ENCODE peak calls at places on chromosomes 7 and 10, in nine cellular contexts. N is GM23338, V is body of pancreas, Z is brain microvascular endothelial cell, P is psoas muscle, B is gastrocnemius medialis, I is prostate gland, Q is ovary, E is stomach. M is an unnamed sample. For H3K36me3, the result is how much of the 10 kb centered on the place peaks cover.

GRCh38 chr7:36735172-36735571 is 10.9 kb upstream of the AOAH start:
- DNase-seq in N (no peak), V (no peak), Z (no peak), P (no peak), B (no peak), I (no peak), Q (no peak), E (no peak), M (no peak)

GRCh38 chr10:44385726-44386438 is 985 bp upstream of the CXCL12 start:
- DNase-seq in N (peak), V (no peak), Z (no peak), P (no peak), B (no peak), I (no peak), Q (peak), E (peak), M (no peak)

GRCh38 chr7:90251304-90251635 is 6.3 kb downstream of the CFAP69 start:
- DNase-seq in N (no peak), V (no peak), Z (no peak), P (no peak), B (no peak), I (no peak), Q (no peak), E (no peak), M (peak)

GRCh38 chr10:86962981-86963310 is 4.5 kb downstream of the SNCG start:
- DNase-seq in N (no peak), V (no peak), Z (no peak), P (no peak), B (no peak), I (no peak), Q (no peak), E (no peak), M (no peak)

GRCh38 chr10:51389415-51390342 is 309.7 kb downstream of the CSTF2T start:
- DNase-seq in N (peak), V (peak), Z (peak), P (peak), B (no peak), I (peak), Q (no peak), E (peak), M (peak)

GRCh38 chr7:47609803-47610452 is 28.0 kb upstream of the TNS3 start:
- DNase-seq in N (no peak), V (no peak), Z (peak), P (peak), B (peak), I (no peak), Q (peak), E (no peak), M (peak)

GRCh38 chr7:155356323-155357105 is 58.8 kb downstream of the INSIG1 start:
- DNase-seq in N (peak), V (peak), Z (peak), P (peak), B (no peak), I (no peak), Q (peak), E (no peak), M (no peak)

GRCh38 chr7:106246941-106247826 is 37.6 kb downstream of the NAMPT start:
- DNase-seq in N (no peak), V (no peak), Z (no peak), P (no peak), B (no peak), I (no peak), Q (no peak), E (no peak), M (no peak)

GRCh38 chr7:131829911-131830310 is 273.5 kb upstream of the PODXL start:
- DNase-seq in N (peak), V (peak), Z (no peak), P (no peak), B (no peak), I (no peak), Q (no peak), E (no peak), M (no peak)

GRCh38 chr7:43014374-43014773 is 82.2 kb downstream of the MRPL32 start:
- DNase-seq in N (no peak), V (no peak), Z (no peak), P (no peak), B (no peak), I (no peak), Q (no peak), E (no peak), M (no peak)

GRCh38 chr10:91551856-91552255 is 81.0 kb downstream of the PPP1R3C start:
- DNase-seq in N (peak), V (peak), Z (peak), P (no peak), B (no peak), I (no peak), Q (peak), E (peak), M (peak)

GRCh38 chr10:24707445-24707844 is 16.2 kb downstream of the ARHGAP21 start:
- DNase-seq in N (no peak), V (no peak), Z (no peak), P (no peak), B (no peak), I (no peak), Q (no peak), E (no peak), M (no peak)

GRCh38 chr10:63773106-63773505 is 251.9 kb downstream of the REEP3 start:
- DNase-seq in N (no peak), V (no peak), Z (no peak), P (no peak), B (no peak), I (no peak), Q (no peak), E (no peak), M (no peak)

GRCh38 chr7:98730331-98730730 is 113.2 kb downstream of the NPTX2 start:
- DNase-seq in N (peak), V (no peak), Z (no peak), P (no peak), B (no peak), I (no peak), Q (no peak), E (no peak), M (no peak)

GRCh38 chr10:13272164-13272571 is 27.7 kb downstream of the PHYH start:
- DNase-seq in N (peak), V (peak), Z (no peak), P (peak), B (peak), I (peak), Q (peak), E (no peak), M (no peak)

GRCh38 chr10:3090914-3091313 is 23.6 kb downstream of the PFKP start:
- DNase-seq in N (peak), V (peak), Z (no peak), P (no peak), B (no peak), I (peak), Q (no peak), E (peak), M (peak)

GRCh38 chr10:34031410-34031809 is 696.9 kb upstream of the NRP1 start:
- DNase-seq in N (no peak), V (peak), Z (peak), P (peak), B (peak), I (peak), Q (no peak), E (no peak), M (peak)

GRCh38 chr7:97003262-97004236 is 1.8 kb upstream of the DLX6 start:
- DNase-seq in N (peak), V (no peak), Z (no peak), P (no peak), B (no peak), I (no peak), Q (no peak), E (no peak), M (no peak)

GRCh38 chr7:11747715-11748485 is 84.1 kb downstream of the THSD7A start:
- DNase-seq in N (no peak), V (no peak), Z (no peak), P (no peak), B (no peak), I (no peak), Q (no peak), E (no peak), M (no peak)

GRCh38 chr7:148464932-148465331 is 125.6 kb upstream of the C7orf33 start:
- DNase-seq in N (no peak), V (no peak), Z (no peak), P (no peak), B (no peak), I (no peak), Q (no peak), E (no peak), M (no peak)

GRCh38 chr10:43202657-43203490 is 64.0 kb downstream of the RASGEF1A start:
- DNase-seq in N (peak), V (peak), Z (no peak), P (peak), B (peak), I (no peak), Q (peak), E (peak), M (peak)

GRCh38 chr10:133151528-133151927 is 8.5 kb upstream of the KNDC1 start:
- DNase-seq in N (peak), V (no peak), Z (peak), P (no peak), B (no peak), I (no peak), Q (no peak), E (no peak), M (no peak)

GRCh38 chr7:66167773-66168367 is 37.3 kb upstream of the TPST1 start:
- DNase-seq in N (no peak), V (no peak), Z (peak), P (no peak), B (no peak), I (no peak), Q (no peak), E (no peak), M (peak)

GRCh38 chr10:28533315-28533564 is 322 bp downstream of the WAC start:
- DNase-seq in N (no peak), V (no peak), Z (no peak), P (no peak), B (no peak), I (no peak), Q (no peak), E (no peak), M (no peak)

GRCh38 chr10:131921191-131921590 is 20.4 kb downstream of the PPP2R2D start:
- DNase-seq in N (peak), V (no peak), Z (no peak), P (no peak), B (no peak), I (no peak), Q (no peak), E (no peak), M (no peak)

GRCh38 chr7:54339074-54339473 is 203.1 kb upstream of the VSTM2A start:
- DNase-seq in N (no peak), V (no peak), Z (no peak), P (no peak), B (peak), I (no peak), Q (no peak), E (no peak), M (peak)

GRCh38 chr7:25893436-25893835 is 258.6 kb upstream of the NFE2L3 start:
- DNase-seq in N (no peak), V (no peak), Z (no peak), P (no peak), B (no peak), I (no peak), Q (no peak), E (no peak), M (no peak)

GRCh38 chr7:132261296-132261695 is 315.0 kb downstream of the PLXNA4 start:
- DNase-seq in N (no peak), V (no peak), Z (no peak), P (no peak), B (no peak), I (no peak), Q (no peak), E (no peak), M (no peak)

GRCh38 chr10:97792058-97792721 is 20.4 kb upstream of the SFRP5 start:
- DNase-seq in N (peak), V (peak), Z (peak), P (peak), B (peak), I (peak), Q (peak), E (peak), M (peak)

GRCh38 chr7:135254-135653 is 57.1 kb upstream of the FAM20C start:
- DNase-seq in N (no peak), V (no peak), Z (no peak), P (peak), B (no peak), I (no peak), Q (no peak), E (no peak), M (no peak)

GRCh38 chr7:109111086-109111485 is 541.4 kb downstream of the DNAJB9 start:
- DNase-seq in N (no peak), V (no peak), Z (no peak), P (no peak), B (no peak), I (no peak), Q (no peak), E (no peak), M (no peak)

GRCh38 chr10:31583358-31583757 is 264.3 kb downstream of the ZEB1 start:
- DNase-seq in N (peak), V (no peak), Z (no peak), P (no peak), B (no peak), I (no peak), Q (no peak), E (no peak), M (no peak)

GRCh38 chr7:93914581-93915066 is 6.9 kb upstream of the GNG11 start:
- DNase-seq in N (no peak), V (no peak), Z (no peak), P (no peak), B (no peak), I (no peak), Q (no peak), E (no peak), M (no peak)

GRCh38 chr7:27686315-27686714 is 23.6 kb upstream of the HIBADH start:
- DNase-seq in N (no peak), V (no peak), Z (peak), P (no peak), B (no peak), I (no peak), Q (no peak), E (no peak), M (no peak)

GRCh38 chr10:80454526-80455460 is 683 bp downstream of the TSPAN14 start:
- DNase-seq in N (peak), V (peak), Z (no peak), P (peak), B (no peak), I (no peak), Q (peak), E (peak), M (peak)

GRCh38 chr10:43928425-43928968 is 279.8 kb upstream of the ZNF32 start:
- DNase-seq in N (no peak), V (no peak), Z (no peak), P (no peak), B (no peak), I (peak), Q (no peak), E (no peak), M (no peak)

GRCh38 chr10:17001961-17002749 is 127.5 kb downstream of the CUBN start:
- DNase-seq in N (no peak), V (no peak), Z (peak), P (peak), B (peak), I (peak), Q (peak), E (no peak), M (no peak)
- H3K4me3 ChIP-seq in N (no peak), V (no peak), Z (no peak), P (no peak), B (no peak), I (no peak), Q (no peak), E (no peak), M (no peak)

GRCh38 chr7:4754433-4755010 is 20.9 kb upstream of the AP5Z1 start:
- DNase-seq in N (no peak), V (no peak), Z (no peak), P (no peak), B (no peak), I (no peak), Q (no peak), E (no peak), M (no peak)

GRCh38 chr7:4753610-4754432 is 21.6 kb upstream of the AP5Z1 start:
- DNase-seq in N (peak), V (peak), Z (no peak), P (peak), B (peak), I (peak), Q (peak), E (peak), M (peak)

GRCh38 chr7:4758111-4758510 is 17.3 kb upstream of the AP5Z1 start:
- DNase-seq in N (no peak), V (no peak), Z (no peak), P (no peak), B (no peak), I (no peak), Q (no peak), E (no peak), M (no peak)

GRCh38 chr7:4751398-4751947 is 23.9 kb upstream of the AP5Z1 start:
- DNase-seq in N (no peak), V (peak), Z (no peak), P (no peak), B (no peak), I (no peak), Q (no peak), E (no peak), M (no peak)

GRCh38 chr7:4755045-4755444 is 20.4 kb upstream of the AP5Z1 start:
- DNase-seq in N (no peak), V (no peak), Z (no peak), P (no peak), B (no peak), I (no peak), Q (no peak), E (no peak), M (no peak)
- H3K36me3 ChIP-seq in N (under half), V (under half), Z (half or more), P (half or more), B (half or more), I (under half), Q (under half), E (half or more), M (under half)

GRCh38 chr7:134778941-134779740 is at the start of gene CALD1:
- DNase-seq in N (peak), V (peak), Z (peak), P (peak), B (peak), I (peak), Q (peak), E (peak), M (peak)

GRCh38 chr7:134781171-134781570 is 1.7 kb downstream of the CALD1 start:
- DNase-seq in N (no peak), V (no peak), Z (no peak), P (no peak), B (no peak), I (no peak), Q (no peak), E (no peak), M (no peak)

GRCh38 chr7:134777908-134778580 is 1.4 kb upstream of the CALD1 start:
- DNase-seq in N (no peak), V (no peak), Z (no peak), P (no peak), B (no peak), I (no peak), Q (no peak), E (no peak), M (no peak)

GRCh38 chr7:134780166-134780853 is 876 bp downstream of the CALD1 start:
- DNase-seq in N (no peak), V (no peak), Z (no peak), P (no peak), B (no peak), I (no peak), Q (no peak), E (no peak), M (no peak)

GRCh38 chr7:134779741-134780065 is 269 bp downstream of the CALD1 start:
- DNase-seq in N (no peak), V (no peak), Z (no peak), P (no peak), B (no peak), I (no peak), Q (no peak), E (no peak), M (no peak)
- H3K4me3 ChIP-seq in N (peak), V (no peak), Z (peak), P (peak), B (peak), I (peak), Q (peak), E (peak), M (peak)

GRCh38 chr10:103722632-103723031 is 132.7 kb downstream of the SH3PXD2A start:
- DNase-seq in N (no peak), V (no peak), Z (no peak), P (no peak), B (no peak), I (no peak), Q (no peak), E (no peak), M (no peak)

GRCh38 chr10:103725242-103725641 is 130.1 kb downstream of the SH3PXD2A start:
- DNase-seq in N (no peak), V (no peak), Z (no peak), P (peak), B (no peak), I (no peak), Q (no peak), E (no peak), M (no peak)

GRCh38 chr10:103723557-103723956 is 131.8 kb downstream of the SH3PXD2A start:
- DNase-seq in N (no peak), V (no peak), Z (no peak), P (peak), B (no peak), I (no peak), Q (no peak), E (no peak), M (no peak)

GRCh38 chr10:103724771-103725170 is 130.6 kb downstream of the SH3PXD2A start:
- DNase-seq in N (no peak), V (no peak), Z (no peak), P (peak), B (no peak), I (no peak), Q (no peak), E (no peak), M (no peak)

DNA sequence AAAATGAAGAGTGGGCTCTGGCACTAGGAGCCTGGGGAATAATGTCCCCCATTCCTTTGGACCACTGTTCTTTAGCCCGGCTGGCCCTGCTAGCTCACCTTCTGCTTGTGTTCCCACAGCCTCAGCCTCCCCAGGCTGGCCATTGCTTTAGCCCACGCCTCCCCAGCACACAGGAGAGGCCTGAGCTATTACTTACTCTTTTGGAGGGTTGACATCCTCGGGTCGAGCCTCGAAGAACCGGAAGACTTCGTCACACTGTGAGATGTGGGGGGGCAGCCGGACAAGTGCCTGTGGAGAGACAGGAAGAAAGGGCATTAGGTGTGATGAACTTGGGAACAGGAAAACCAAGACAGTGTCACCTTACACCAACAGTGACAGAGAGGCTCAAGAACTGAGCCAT is 131.3 kb downstream of the SH3PXD2A start:
- DNase-seq in N (no peak), V (no peak), Z (no peak), P (peak), B (no peak), I (no peak), Q (no peak), E (no peak), M (no peak)
- H3K36me3 ChIP-seq in N (under half), V (under half), Z (under half), P (under half), B (under half), I (under half), Q (under half), E (under half), M (under half)

GRCh38 chr7:107581387-107582013 is 1.5 kb downstream of the BCAP29 start:
- DNase-seq in N (no peak), V (no peak), Z (no peak), P (no peak), B (no peak), I (no peak), Q (no peak), E (no peak), M (no peak)
- H3K4me3 ChIP-seq in N (no peak), V (no peak), Z (peak), P (peak), B (peak), I (no peak), Q (peak), E (peak), M (peak)

GRCh38 chr10:6222755-6223154 is 20.0 kb downstream of the PFKFB3 start:
- DNase-seq in N (no peak), V (no peak), Z (no peak), P (no peak), B (no peak), I (no peak), Q (no peak), E (no peak), M (no peak)
- H3K36me3 ChIP-seq in N (under half), V (under half), Z (half or more), P (half or more), B (half or more), I (under half), Q (under half), E (half or more), M (half or more)

DNA sequence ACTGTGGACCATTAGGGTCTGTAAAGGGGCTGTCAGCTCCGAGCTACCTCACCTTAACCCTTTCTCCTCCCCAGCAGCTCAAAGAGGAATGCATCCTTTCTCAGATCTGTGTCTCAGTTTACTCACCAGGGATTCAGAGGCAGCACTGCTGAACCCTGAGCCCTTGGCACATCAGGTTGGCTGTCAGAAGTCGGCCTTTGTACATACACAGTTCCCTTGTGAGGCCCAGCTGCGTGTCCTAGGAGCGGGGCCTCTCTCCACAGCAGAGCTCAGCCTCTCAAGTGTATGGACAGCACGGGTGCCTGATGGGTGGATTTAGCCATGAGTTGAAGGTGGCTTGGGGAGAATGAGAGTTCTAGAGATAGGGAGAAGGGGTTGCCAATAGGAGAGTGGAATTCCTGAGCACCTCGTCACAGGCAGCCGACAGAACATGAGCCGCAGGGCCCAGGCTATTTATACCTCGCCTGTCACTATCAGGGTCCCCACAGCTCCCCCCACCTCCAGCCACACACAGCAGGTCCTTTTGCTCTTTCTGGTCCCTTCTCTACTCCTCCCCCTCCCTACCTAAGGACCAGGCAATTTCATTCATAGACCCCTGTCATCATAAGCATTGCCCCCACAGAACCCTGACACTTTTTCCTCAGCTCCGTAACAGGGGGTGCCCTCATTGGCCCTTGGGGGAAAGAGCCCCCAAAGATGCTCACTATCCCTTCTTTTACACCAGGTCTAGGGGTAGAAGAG is 2.1 kb upstream of the FLNC start:
- DNase-seq in N (no peak), V (no peak), Z (peak), P (peak), B (peak), I (no peak), Q (no peak), E (no peak), M (peak)
- H3K4me3 ChIP-seq in N (no peak), V (no peak), Z (no peak), P (peak), B (peak), I (no peak), Q (no peak), E (no peak), M (no peak)

M was measured in MG63.